ENCODE peak calls at places on chromosome 22, in four cellular contexts. Q, Z, H and A are unnamed samples.

GRCh38 chr22:21712751-21713427 is 22.7 kb downstream of the YPEL1 start:
- DNase-seq in Z (peak; percentile 54), H (peak; percentile 57), Q (no peak), A (peak; percentile 62)

GRCh38 chr22:46587067-46587471 is 33.1 kb upstream of the GRAMD4 start:
- DNase-seq in H (no peak), Z (no peak), Q (no peak), A (no peak)

GRCh38 chr22:48738204-48738980 is 1089.3 kb downstream of the BRD1 start:
- DNase-seq in Z (no peak), H (no peak), Q (no peak), A (no peak)

GRCh38 chr22:17120281-17120680 is 879 bp downstream of the TMEM121B start:
- DNase-seq in Q (peak; percentile 37), Z (no peak), H (peak; percentile 58), A (no peak)

GRCh38 chr22:48369789-48370507 is 1457.7 kb downstream of the BRD1 start:
- DNase-seq in Z (no peak), H (peak; percentile 82), Q (no peak), A (no peak)

GRCh38 chr22:22403306-22403705 is 105.2 kb downstream of the ZNF280B start:
- DNase-seq in Z (no peak), H (no peak), Q (no peak), A (no peak)

GRCh38 chr22:23225724-23226496 is 45.6 kb downstream of the BCR start:
- DNase-seq in Q (no peak), Z (peak; percentile 24), H (no peak), A (peak; percentile 50)

GRCh38 chr22:22684605-22685561 is 40.5 kb downstream of the GGTLC2 start:
- DNase-seq in Q (no peak), H (peak; percentile 75), Z (peak; percentile 38), A (no peak)

GRCh38 chr22:29071261-29072045 is 1.4 kb upstream of the KREMEN1 start:
- DNase-seq in H (no peak), Q (peak; percentile 14), Z (no peak), A (no peak)

GRCh38 chr22:20741634-20742581 is 32.0 kb upstream of the SERPIND1 start:
- DNase-seq in Q (no peak), H (peak; percentile 30), Z (peak; percentile 19), A (no peak)